ENCODE peak calls at places on chromosomes 7 and 10, in ten cellular contexts. S is fibroblast of lung, N is lower lobe of right lung, R is tibial artery, T is lung, P is right lobe of liver, F is heart left ventricle, B is HCT116, D is tibial nerve, A is A549. E is an unnamed sample.

GRCh38 chr7:147311332-147311731 is 1194.7 kb downstream of the CNTNAP2 start:
- DNase-seq in S (no peak), N (no peak), R (no peak), T (no peak), P (no peak), F (no peak), B (no peak), D (no peak), A (no peak), E (no peak)

GRCh38 chr7:121054925-121055324 is 66.4 kb downstream of the CPED1 start:
- DNase-seq in S (no peak), N (no peak), R (no peak), T (no peak), P (no peak), F (no peak), B (no peak), D (no peak), A (no peak), E (no peak)

GRCh38 chr10:100803481-100803880 is 58.1 kb downstream of the PAX2 start:
- DNase-seq in S (no peak), N (no peak), R (no peak), T (no peak), P (no peak), F (no peak), B (no peak), D (no peak), A (no peak), E (no peak)

GRCh38 chr10:69101451-69102095 is 13.7 kb downstream of the SRGN start:
- DNase-seq in S (peak), N (no peak), R (peak), T (no peak), P (no peak), F (no peak), B (no peak), D (no peak), A (no peak), E (peak)

GRCh38 chr10:79488870-79489269 is 23.5 kb upstream of the EIF5AL1 start:
- DNase-seq in S (no peak), N (no peak), R (no peak), T (no peak), P (no peak), F (no peak), B (no peak), D (no peak), A (no peak), E (no peak)

GRCh38 chr7:92955081-92955480 is 118.7 kb upstream of the CDK6 start:
- DNase-seq in S (no peak), N (no peak), R (no peak), T (no peak), P (no peak), F (no peak), B (no peak), D (no peak), A (no peak), E (no peak)

GRCh38 chr7:27168265-27168947 is 3.1 kb upstream of the HOXA9 start:
- DNase-seq in S (no peak), N (peak), R (peak), T (no peak), P (peak), F (no peak), B (no peak), D (no peak), A (no peak), E (no peak)

GRCh38 chr10:14822879-14823755 is 14.7 kb downstream of the CDNF start:
- DNase-seq in S (peak), N (no peak), R (no peak), T (no peak), P (no peak), F (no peak), B (peak), D (peak), A (peak), E (no peak)

GRCh38 chr10:60508037-60508436 is 118.4 kb upstream of the ANK3 start:
- DNase-seq in S (no peak), N (no peak), R (no peak), T (no peak), P (no peak), F (no peak), B (no peak), D (no peak), A (no peak), E (no peak)

GRCh38 chr7:117531845-117532244 is 52.0 kb downstream of the CFTR start:
- DNase-seq in S (no peak), N (no peak), R (no peak), T (no peak), P (no peak), F (no peak), B (no peak), D (no peak), A (no peak), E (no peak)

GRCh38 chr7:77629797-77630196 is 66.5 kb upstream of the RSBN1L start:
- DNase-seq in S (no peak), N (no peak), R (no peak), T (no peak), P (no peak), F (no peak), B (no peak), D (no peak), A (no peak), E (no peak)

GRCh38 chr7:114370177-114370576 is 44.4 kb upstream of the FOXP2 start:
- DNase-seq in S (no peak), N (no peak), R (no peak), T (no peak), P (no peak), F (no peak), B (no peak), D (no peak), A (no peak), E (no peak)

GRCh38 chr10:122132882-122133634 is 138.0 kb upstream of the BTBD16 start:
- DNase-seq in S (peak), N (no peak), R (no peak), T (no peak), P (no peak), F (no peak), B (no peak), D (no peak), A (no peak), E (no peak)

GRCh38 chr7:98674461-98674860 is 57.4 kb downstream of the NPTX2 start:
- DNase-seq in S (no peak), N (no peak), R (no peak), T (no peak), P (no peak), F (no peak), B (no peak), D (no peak), A (no peak), E (no peak)

GRCh38 chr10:21317902-21318301 is 207.6 kb downstream of the SKIDA1 start:
- DNase-seq in S (peak), N (no peak), R (no peak), T (no peak), P (no peak), F (no peak), B (no peak), D (no peak), A (no peak), E (no peak)

GRCh38 chr7:52569151-52569550 is 466.3 kb upstream of the POM121L12 start:
- DNase-seq in S (no peak), N (no peak), R (no peak), T (no peak), P (no peak), F (no peak), B (no peak), D (no peak), A (no peak), E (no peak)

GRCh38 chr10:80908596-80908995 is 370.9 kb downstream of the SH2D4B start:
- DNase-seq in S (no peak), N (no peak), R (no peak), T (no peak), P (no peak), F (no peak), B (no peak), D (no peak), A (no peak), E (no peak)

GRCh38 chr7:30929686-30930085 is 18.0 kb downstream of the AQP1 start:
- DNase-seq in S (no peak), N (no peak), R (peak), T (no peak), P (peak), F (no peak), B (no peak), D (no peak), A (no peak), E (no peak)

GRCh38 chr10:11328264-11329054 is 283.0 kb downstream of the USP6NL start:
- DNase-seq in S (no peak), N (no peak), R (no peak), T (no peak), P (no peak), F (no peak), B (no peak), D (no peak), A (no peak), E (no peak)

GRCh38 chr10:103145046-103145445 is 48.0 kb downstream of the NT5C2 start:
- DNase-seq in S (peak), N (no peak), R (no peak), T (no peak), P (no peak), F (no peak), B (no peak), D (no peak), A (no peak), E (no peak)

GRCh38 chr7:136183981-136184380 is 206.8 kb upstream of the MTPN start:
- DNase-seq in S (peak), N (no peak), R (no peak), T (no peak), P (no peak), F (no peak), B (no peak), D (no peak), A (no peak), E (no peak)

GRCh38 chr10:132058111-132058745 is 7.5 kb upstream of the JAKMIP3 start:
- DNase-seq in S (no peak), N (no peak), R (no peak), T (no peak), P (no peak), F (no peak), B (no peak), D (no peak), A (no peak), E (peak)

GRCh38 chr7:55067748-55068147 is 48.9 kb downstream of the EGFR start:
- DNase-seq in S (no peak), N (no peak), R (no peak), T (no peak), P (no peak), F (no peak), B (no peak), D (no peak), A (no peak), E (no peak)

GRCh38 chr10:5840314-5841307 is 27.4 kb upstream of the GDI2 start:
- DNase-seq in S (no peak), N (no peak), R (no peak), T (no peak), P (no peak), F (peak), B (no peak), D (peak), A (no peak), E (no peak)

GRCh38 chr10:105063796-105064195 is 422.7 kb downstream of the SORCS3 start:
- DNase-seq in S (peak), N (no peak), R (no peak), T (no peak), P (no peak), F (no peak), B (peak), D (no peak), A (no peak), E (no peak)

GRCh38 chr7:43572516-43573049 is 10.3 kb upstream of the STK17A start:
- DNase-seq in S (peak), N (no peak), R (peak), T (peak), P (no peak), F (no peak), B (peak), D (peak), A (peak), E (no peak)

GRCh38 chr7:29277436-29278215 is 83.1 kb downstream of the CHN2 start:
- DNase-seq in S (no peak), N (no peak), R (no peak), T (no peak), P (no peak), F (no peak), B (no peak), D (no peak), A (no peak), E (no peak)

GRCh38 chr7:119256001-119256400 is 1017.0 kb upstream of the KCND2 start:
- DNase-seq in S (no peak), N (no peak), R (no peak), T (no peak), P (no peak), F (no peak), B (no peak), D (peak), A (no peak), E (no peak)

GRCh38 chr10:115861864-115862263 is 411.1 kb downstream of the GFRA1 start:
- DNase-seq in S (peak), N (no peak), R (no peak), T (no peak), P (no peak), F (no peak), B (no peak), D (no peak), A (peak), E (no peak)

GRCh38 chr7:99707096-99707495 is 27.3 kb upstream of the CYP3A5 start:
- DNase-seq in S (peak), N (no peak), R (no peak), T (no peak), P (no peak), F (no peak), B (no peak), D (no peak), A (no peak), E (no peak)

GRCh38 chr10:48464871-48465736 is 139.8 kb downstream of the ARHGAP22 start:
- DNase-seq in S (no peak), N (no peak), R (no peak), T (no peak), P (no peak), F (peak), B (no peak), D (no peak), A (no peak), E (peak)

GRCh38 chr10:120945801-120946302 is 94.7 kb downstream of the WDR11 start:
- DNase-seq in S (peak), N (peak), R (no peak), T (no peak), P (no peak), F (no peak), B (no peak), D (no peak), A (no peak), E (no peak)

GRCh38 chr7:141072548-141073172 is 1.2 kb upstream of the TMEM178B start:
- DNase-seq in S (peak), N (no peak), R (no peak), T (no peak), P (no peak), F (peak), B (no peak), D (peak), A (peak), E (no peak)

GRCh38 chr7:148222716-148223115 is 367.9 kb upstream of the C7orf33 start:
- DNase-seq in S (no peak), N (no peak), R (no peak), T (no peak), P (no peak), F (no peak), B (no peak), D (no peak), A (no peak), E (no peak)

GRCh38 chr10:35643976-35644799 is 2.1 kb upstream of the FZD8 start:
- DNase-seq in S (no peak), N (no peak), R (no peak), T (no peak), P (no peak), F (no peak), B (no peak), D (no peak), A (no peak), E (no peak)

GRCh38 chr7:140695381-140695780 is 1.1 kb upstream of the NDUFB2 start:
- DNase-seq in S (no peak), N (no peak), R (no peak), T (no peak), P (no peak), F (no peak), B (no peak), D (no peak), A (no peak), E (no peak)

GRCh38 chr10:34889004-34889869 is 74.1 kb upstream of the PARD3 start:
- DNase-seq in S (no peak), N (no peak), R (no peak), T (no peak), P (no peak), F (no peak), B (no peak), D (no peak), A (no peak), E (no peak)

GRCh38 chr7:117873056-117873932 is at the start of gene CTTNBP2:
- DNase-seq in S (peak), N (peak), R (peak), T (peak), P (peak), F (peak), B (peak), D (peak), A (peak), E (peak)

GRCh38 chr7:30727061-30727945 is 24.6 kb upstream of the INMT start:
- DNase-seq in S (no peak), N (no peak), R (no peak), T (no peak), P (no peak), F (no peak), B (no peak), D (no peak), A (no peak), E (no peak)

GRCh38 chr7:46859963-46860475 is 721.9 kb downstream of the TNS3 start:
- DNase-seq in S (peak), N (no peak), R (no peak), T (no peak), P (no peak), F (no peak), B (no peak), D (no peak), A (no peak), E (no peak)

DNA sequence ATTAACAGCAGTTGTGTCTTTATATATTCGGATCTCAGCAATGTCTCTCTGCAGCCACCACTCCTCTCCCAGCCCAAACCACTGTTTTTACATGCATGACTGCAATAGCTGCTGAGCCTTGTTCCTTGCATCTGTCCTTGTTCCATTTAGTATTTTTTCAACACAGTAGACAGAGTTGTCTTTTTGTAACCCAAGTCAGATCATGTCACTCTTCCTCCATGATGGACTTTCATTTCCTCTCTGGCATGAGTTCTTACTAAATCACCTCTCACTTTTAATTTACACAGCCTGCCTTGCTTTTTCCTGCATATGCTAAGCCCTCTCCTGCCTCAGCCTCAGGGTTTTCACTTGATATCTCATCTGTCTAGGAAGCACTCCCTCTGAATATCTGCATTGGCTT is 353.2 kb downstream of the HGF start:
- DNase-seq in S (no peak), N (no peak), R (no peak), T (no peak), P (no peak), F (no peak), B (no peak), D (no peak), A (no peak), E (no peak)
- H3K4me3 ChIP-seq in S (no peak), N (no peak), R (no peak), T (no peak), P (no peak), F (no peak), B (no peak), D (no peak), A (no peak), E (no peak)

GRCh38 chr10:25492040-25492439 is 317.2 kb downstream of the GPR158 start:
- DNase-seq in S (no peak), N (no peak), R (no peak), T (no peak), P (no peak), F (no peak), B (no peak), D (no peak), A (no peak), E (no peak)
- H3K27ac ChIP-seq in S (no peak), N (no peak), R (no peak), T (no peak), P (no peak), F (no peak), B (no peak), D (no peak), A (peak), E (no peak)

DNA sequence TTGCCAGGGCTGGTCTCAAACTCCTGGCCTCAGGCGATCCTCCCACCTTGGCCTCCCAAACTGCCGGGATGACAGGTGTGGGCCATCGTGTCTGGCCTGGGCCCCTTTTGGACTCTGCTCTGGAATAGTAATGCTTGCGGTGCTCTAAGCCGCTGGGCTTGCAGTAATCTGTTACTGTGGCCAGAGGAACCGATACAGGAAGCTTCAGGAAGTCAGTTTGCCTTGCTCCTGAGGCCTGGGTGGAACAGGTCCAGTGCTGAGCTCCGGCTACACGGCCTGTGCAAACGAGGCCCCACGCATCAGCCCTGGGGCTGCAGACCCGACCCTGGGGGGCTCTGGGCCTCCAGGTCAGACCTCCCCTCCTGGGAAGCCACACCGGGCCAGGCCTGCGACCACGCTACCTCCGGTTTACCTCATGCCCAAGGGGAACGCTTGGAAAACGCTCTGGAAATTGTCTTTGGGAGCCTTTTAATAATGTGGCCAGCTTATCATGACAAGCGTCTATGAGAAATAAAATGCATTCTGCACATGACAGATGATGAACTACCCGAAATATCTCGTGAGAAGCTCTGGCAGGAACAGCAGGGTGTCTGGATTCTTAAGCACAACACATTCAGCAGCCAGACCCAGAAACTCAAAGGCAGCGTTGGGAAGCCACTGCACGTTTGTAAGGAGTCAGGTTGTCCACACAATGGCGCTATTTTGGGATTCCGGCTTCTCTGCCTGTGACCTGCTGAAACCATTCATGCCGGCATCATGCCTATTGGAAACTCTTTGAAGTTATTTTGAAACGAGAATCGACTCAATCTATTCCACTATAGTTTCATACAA is 10.1 kb upstream of the ADAP1 start:
- DNase-seq in S (peak), N (peak), R (peak), T (no peak), P (peak), F (peak), B (no peak), D (peak), A (no peak), E (no peak)
- TF ChIP-seq CTCF in S (peak), N (no peak), R (peak), T (no peak), P (no peak), F (no peak), B (peak), D (no peak), A (no peak), E (no peak)

GRCh38 chr10:44973323-44974081 is 5.1 kb downstream of the DEPP1 start:
- DNase-seq in S (no peak), N (no peak), R (peak), T (no peak), P (no peak), F (no peak), B (no peak), D (no peak), A (no peak), E (no peak)
- H3K4me3 ChIP-seq in S (no peak), N (no peak), R (no peak), T (no peak), P (no peak), F (no peak), B (no peak), D (no peak), A (no peak), E (peak)

DNA sequence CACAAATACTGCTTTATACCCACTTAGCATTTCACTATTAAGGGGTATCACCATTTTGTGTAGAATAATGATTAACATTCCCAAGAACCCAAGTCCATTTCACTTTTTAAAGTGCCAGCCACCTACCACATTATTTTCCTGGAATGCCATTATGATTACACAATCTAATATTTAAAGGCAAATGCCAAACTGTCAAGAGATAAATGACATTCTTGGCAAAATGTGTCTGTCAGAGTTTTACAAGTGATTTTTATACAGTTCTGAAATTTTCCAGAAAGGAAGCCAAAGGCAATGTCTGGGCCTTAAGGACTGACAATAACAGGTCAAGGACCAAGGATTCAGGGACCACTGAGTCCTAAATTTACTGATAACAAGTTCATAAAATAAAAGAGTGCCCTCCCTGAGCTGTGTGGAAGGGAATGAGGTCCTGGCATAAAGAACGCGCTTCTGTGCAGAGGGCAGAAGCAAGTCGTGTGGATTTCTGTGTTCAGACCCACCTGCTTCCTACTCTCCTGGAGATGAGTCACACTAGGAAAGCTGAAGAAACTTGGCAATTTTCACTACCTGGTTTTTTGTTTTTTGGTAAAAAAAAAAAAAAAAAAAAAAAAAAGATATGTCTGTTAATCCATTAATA is 66.5 kb downstream of the UBE2H start:
- DNase-seq in S (no peak), N (no peak), R (no peak), T (no peak), P (no peak), F (no peak), B (no peak), D (no peak), A (no peak), E (no peak)
- H3K27ac ChIP-seq in S (no peak), N (no peak), R (peak), T (no peak), P (no peak), F (no peak), B (peak), D (no peak), A (no peak), E (peak)

E was measured in coronary artery.